ENCODE peak calls at places on chromosomes 12 and 14, in seven cellular contexts. One of them, this sample, is unnamed.

GRCh38 chr12:68428211-68428610 is 96.0 kb upstream of the MDM1 start:
- DNase-seq in stimulated activated CD4-positive, alpha-beta T cell treated with anti-CD3 and anti-CD28 coated beads, Interleukin-1b, Interleukin-23, amount 100 ng/mL, for 24 hours: no peak
- DNase-seq in adipocyte: no peak
- DNase-seq in HEK293T: no peak
- DNase-seq in iPS-NIHi11: no peak
- DNase-seq in cardiac fibroblast: no peak
- DNase-seq in activated CD4-positive, alpha-beta T cell treated with anti-CD3 and anti-CD28 coated beads, Interleukin-2, amount 50 U/mL, for 1 hour: no peak
- DNase-seq in this sample: no peak

GRCh38 chr12:52630609-52631200 is 12.3 kb upstream of the KRT73 start:
- DNase-seq in stimulated activated CD4-positive, alpha-beta T cell treated with anti-CD3 and anti-CD28 coated beads, Interleukin-1b, Interleukin-23, amount 100 ng/mL, for 24 hours: no peak
- DNase-seq in adipocyte: no peak
- DNase-seq in HEK293T: no peak
- DNase-seq in iPS-NIHi11: no peak
- DNase-seq in cardiac fibroblast: peak
- DNase-seq in activated CD4-positive, alpha-beta T cell treated with anti-CD3 and anti-CD28 coated beads, Interleukin-2, amount 50 U/mL, for 1 hour: no peak
- DNase-seq in this sample: no peak

GRCh38 chr14:21673718-21674117 is at the start of gene OR4E1:
- DNase-seq in stimulated activated CD4-positive, alpha-beta T cell treated with anti-CD3 and anti-CD28 coated beads, Interleukin-1b, Interleukin-23, amount 100 ng/mL, for 24 hours: no peak
- DNase-seq in adipocyte: no peak
- DNase-seq in HEK293T: no peak
- DNase-seq in iPS-NIHi11: no peak
- DNase-seq in cardiac fibroblast: no peak
- DNase-seq in activated CD4-positive, alpha-beta T cell treated with anti-CD3 and anti-CD28 coated beads, Interleukin-2, amount 50 U/mL, for 1 hour: no peak
- DNase-seq in this sample: no peak

GRCh38 chr12:569803-570236 is 93.4 kb downstream of the NINJ2 start:
- DNase-seq in stimulated activated CD4-positive, alpha-beta T cell treated with anti-CD3 and anti-CD28 coated beads, Interleukin-1b, Interleukin-23, amount 100 ng/mL, for 24 hours: peak
- DNase-seq in adipocyte: peak
- DNase-seq in HEK293T: peak
- DNase-seq in iPS-NIHi11: peak
- DNase-seq in cardiac fibroblast: peak
- DNase-seq in activated CD4-positive, alpha-beta T cell treated with anti-CD3 and anti-CD28 coated beads, Interleukin-2, amount 50 U/mL, for 1 hour: peak
- DNase-seq in this sample: peak

GRCh38 chr12:80684077-80684495 is 23.3 kb upstream of the MYF6 start:
- DNase-seq in stimulated activated CD4-positive, alpha-beta T cell treated with anti-CD3 and anti-CD28 coated beads, Interleukin-1b, Interleukin-23, amount 100 ng/mL, for 24 hours: no peak
- DNase-seq in adipocyte: no peak
- DNase-seq in HEK293T: no peak
- DNase-seq in iPS-NIHi11: peak
- DNase-seq in cardiac fibroblast: no peak
- DNase-seq in activated CD4-positive, alpha-beta T cell treated with anti-CD3 and anti-CD28 coated beads, Interleukin-2, amount 50 U/mL, for 1 hour: no peak
- DNase-seq in this sample: no peak

GRCh38 chr12:6373022-6373787 is 2.2 kb downstream of the SCNN1A start:
- DNase-seq in stimulated activated CD4-positive, alpha-beta T cell treated with anti-CD3 and anti-CD28 coated beads, Interleukin-1b, Interleukin-23, amount 100 ng/mL, for 24 hours: no peak
- DNase-seq in adipocyte: no peak
- DNase-seq in HEK293T: no peak
- DNase-seq in iPS-NIHi11: no peak
- DNase-seq in cardiac fibroblast: no peak
- DNase-seq in activated CD4-positive, alpha-beta T cell treated with anti-CD3 and anti-CD28 coated beads, Interleukin-2, amount 50 U/mL, for 1 hour: no peak
- DNase-seq in this sample: no peak

GRCh38 chr12:1656894-1657293 is 27.9 kb downstream of the WNT5B start:
- DNase-seq in stimulated activated CD4-positive, alpha-beta T cell treated with anti-CD3 and anti-CD28 coated beads, Interleukin-1b, Interleukin-23, amount 100 ng/mL, for 24 hours: no peak
- DNase-seq in adipocyte: no peak
- DNase-seq in HEK293T: no peak
- DNase-seq in iPS-NIHi11: no peak
- DNase-seq in cardiac fibroblast: no peak
- DNase-seq in activated CD4-positive, alpha-beta T cell treated with anti-CD3 and anti-CD28 coated beads, Interleukin-2, amount 50 U/mL, for 1 hour: no peak
- DNase-seq in this sample: no peak

GRCh38 chr12:129659927-129660326 is 243.9 kb downstream of the TMEM132D start:
- DNase-seq in stimulated activated CD4-positive, alpha-beta T cell treated with anti-CD3 and anti-CD28 coated beads, Interleukin-1b, Interleukin-23, amount 100 ng/mL, for 24 hours: no peak
- DNase-seq in adipocyte: peak
- DNase-seq in HEK293T: no peak
- DNase-seq in iPS-NIHi11: no peak
- DNase-seq in cardiac fibroblast: no peak
- DNase-seq in activated CD4-positive, alpha-beta T cell treated with anti-CD3 and anti-CD28 coated beads, Interleukin-2, amount 50 U/mL, for 1 hour: no peak
- DNase-seq in this sample: no peak

GRCh38 chr14:96086574-96087077 is 47.5 kb downstream of the C14orf132 start:
- DNase-seq in stimulated activated CD4-positive, alpha-beta T cell treated with anti-CD3 and anti-CD28 coated beads, Interleukin-1b, Interleukin-23, amount 100 ng/mL, for 24 hours: no peak
- DNase-seq in adipocyte: no peak
- DNase-seq in HEK293T: no peak
- DNase-seq in iPS-NIHi11: no peak
- DNase-seq in cardiac fibroblast: peak
- DNase-seq in activated CD4-positive, alpha-beta T cell treated with anti-CD3 and anti-CD28 coated beads, Interleukin-2, amount 50 U/mL, for 1 hour: no peak
- DNase-seq in this sample: no peak

GRCh38 chr14:100619382-100620305 is 32.4 kb upstream of the BEGAIN start:
- DNase-seq in stimulated activated CD4-positive, alpha-beta T cell treated with anti-CD3 and anti-CD28 coated beads, Interleukin-1b, Interleukin-23, amount 100 ng/mL, for 24 hours: no peak
- DNase-seq in adipocyte: no peak
- DNase-seq in HEK293T: no peak
- DNase-seq in iPS-NIHi11: no peak
- DNase-seq in cardiac fibroblast: no peak
- DNase-seq in activated CD4-positive, alpha-beta T cell treated with anti-CD3 and anti-CD28 coated beads, Interleukin-2, amount 50 U/mL, for 1 hour: no peak
- DNase-seq in this sample: no peak

GRCh38 chr12:17992002-17992656 is 97.9 kb downstream of the RERGL start:
- DNase-seq in stimulated activated CD4-positive, alpha-beta T cell treated with anti-CD3 and anti-CD28 coated beads, Interleukin-1b, Interleukin-23, amount 100 ng/mL, for 24 hours: no peak
- DNase-seq in adipocyte: peak
- DNase-seq in HEK293T: peak
- DNase-seq in iPS-NIHi11: peak
- DNase-seq in cardiac fibroblast: peak
- DNase-seq in activated CD4-positive, alpha-beta T cell treated with anti-CD3 and anti-CD28 coated beads, Interleukin-2, amount 50 U/mL, for 1 hour: no peak
- DNase-seq in this sample: peak

GRCh38 chr14:41549821-41550597 is 56.7 kb upstream of the LRFN5 start:
- DNase-seq in stimulated activated CD4-positive, alpha-beta T cell treated with anti-CD3 and anti-CD28 coated beads, Interleukin-1b, Interleukin-23, amount 100 ng/mL, for 24 hours: no peak
- DNase-seq in adipocyte: no peak
- DNase-seq in HEK293T: no peak
- DNase-seq in iPS-NIHi11: no peak
- DNase-seq in cardiac fibroblast: peak
- DNase-seq in activated CD4-positive, alpha-beta T cell treated with anti-CD3 and anti-CD28 coated beads, Interleukin-2, amount 50 U/mL, for 1 hour: no peak
- DNase-seq in this sample: no peak

GRCh38 chr12:19431407-19432308 is 7.6 kb upstream of the AEBP2 start:
- DNase-seq in stimulated activated CD4-positive, alpha-beta T cell treated with anti-CD3 and anti-CD28 coated beads, Interleukin-1b, Interleukin-23, amount 100 ng/mL, for 24 hours: peak
- DNase-seq in adipocyte: peak
- DNase-seq in HEK293T: no peak
- DNase-seq in iPS-NIHi11: no peak
- DNase-seq in cardiac fibroblast: peak
- DNase-seq in activated CD4-positive, alpha-beta T cell treated with anti-CD3 and anti-CD28 coated beads, Interleukin-2, amount 50 U/mL, for 1 hour: no peak
- DNase-seq in this sample: peak

GRCh38 chr12:31682136-31682962 is 22.9 kb downstream of the ETFBKMT start:
- DNase-seq in stimulated activated CD4-positive, alpha-beta T cell treated with anti-CD3 and anti-CD28 coated beads, Interleukin-1b, Interleukin-23, amount 100 ng/mL, for 24 hours: peak
- DNase-seq in adipocyte: peak
- DNase-seq in HEK293T: peak
- DNase-seq in iPS-NIHi11: peak
- DNase-seq in cardiac fibroblast: peak
- DNase-seq in activated CD4-positive, alpha-beta T cell treated with anti-CD3 and anti-CD28 coated beads, Interleukin-2, amount 50 U/mL, for 1 hour: peak
- DNase-seq in this sample: peak

GRCh38 chr12:66066071-66066928 is 64.2 kb downstream of the LLPH start:
- DNase-seq in stimulated activated CD4-positive, alpha-beta T cell treated with anti-CD3 and anti-CD28 coated beads, Interleukin-1b, Interleukin-23, amount 100 ng/mL, for 24 hours: no peak
- DNase-seq in adipocyte: peak
- DNase-seq in HEK293T: peak
- DNase-seq in iPS-NIHi11: peak
- DNase-seq in cardiac fibroblast: peak
- DNase-seq in activated CD4-positive, alpha-beta T cell treated with anti-CD3 and anti-CD28 coated beads, Interleukin-2, amount 50 U/mL, for 1 hour: no peak
- DNase-seq in this sample: no peak

GRCh38 chr12:51441583-51441982 is 17.0 kb downstream of the SLC4A8 start:
- DNase-seq in stimulated activated CD4-positive, alpha-beta T cell treated with anti-CD3 and anti-CD28 coated beads, Interleukin-1b, Interleukin-23, amount 100 ng/mL, for 24 hours: no peak
- DNase-seq in adipocyte: peak
- DNase-seq in HEK293T: no peak
- DNase-seq in iPS-NIHi11: no peak
- DNase-seq in cardiac fibroblast: peak
- DNase-seq in activated CD4-positive, alpha-beta T cell treated with anti-CD3 and anti-CD28 coated beads, Interleukin-2, amount 50 U/mL, for 1 hour: no peak
- DNase-seq in this sample: no peak

GRCh38 chr14:104938436-104938835 is 13.8 kb downstream of the PLD4 start:
- DNase-seq in stimulated activated CD4-positive, alpha-beta T cell treated with anti-CD3 and anti-CD28 coated beads, Interleukin-1b, Interleukin-23, amount 100 ng/mL, for 24 hours: no peak
- DNase-seq in adipocyte: no peak
- DNase-seq in HEK293T: no peak
- DNase-seq in iPS-NIHi11: no peak
- DNase-seq in cardiac fibroblast: no peak
- DNase-seq in activated CD4-positive, alpha-beta T cell treated with anti-CD3 and anti-CD28 coated beads, Interleukin-2, amount 50 U/mL, for 1 hour: no peak
- DNase-seq in this sample: no peak

This sample was measured in GM18507.